ENCODE peak calls at places on chromosome 1, in ten cellular contexts. E is fibroblast of lung, G is ascending aorta, J is body of pancreas, F is HL-60, X is lower lobe of right lung, T is neural progenitor cell, W is heart left ventricle, O is brain microvascular endothelial cell, H is colonic mucosa. N is an unnamed sample.

GRCh38 chr1:21012937-21013336 is 163.8 kb downstream of the EIF4G3 start:
- DNase-seq in E (peak), G (no peak), J (no peak), F (no peak), X (no peak), T (peak), W (no peak), O (no peak), H (no peak), N (no peak)

GRCh38 chr1:228493141-228494043 is 6.2 kb downstream of the RNF187 start:
- DNase-seq in E (no peak), G (no peak), J (no peak), F (no peak), X (no peak), T (no peak), W (no peak), O (no peak), H (no peak), N (no peak)

GRCh38 chr1:78497196-78497595 is 6.4 kb downstream of the PTGFR start:
- DNase-seq in E (peak), G (no peak), J (no peak), F (no peak), X (no peak), T (no peak), W (no peak), O (no peak), H (no peak), N (no peak)

GRCh38 chr1:203287109-203287893 is 18.0 kb upstream of the BTG2 start:
- DNase-seq in E (no peak), G (peak), J (peak), F (peak), X (peak), T (no peak), W (peak), O (no peak), H (peak), N (no peak)

GRCh38 chr1:174795806-174796205 is 203.9 kb upstream of the CACYBP start:
- DNase-seq in E (peak), G (no peak), J (no peak), F (no peak), X (no peak), T (no peak), W (no peak), O (no peak), H (no peak), N (peak)

GRCh38 chr1:93148001-93148400 is 32.2 kb downstream of the TMED5 start:
- DNase-seq in E (peak), G (no peak), J (no peak), F (no peak), X (no peak), T (no peak), W (no peak), O (peak), H (no peak), N (no peak)

GRCh38 chr1:248858891-248859889 is at the start of gene ZNF692:
- DNase-seq in E (peak), G (peak), J (peak), F (peak), X (peak), T (peak), W (peak), O (peak), H (peak), N (peak)

GRCh38 chr1:234918216-234918841 is 210.3 kb downstream of the TOMM20 start:
- DNase-seq in E (peak), G (no peak), J (peak), F (no peak), X (no peak), T (peak), W (no peak), O (peak), H (peak), N (no peak)

GRCh38 chr1:186683637-186684410 is 3.6 kb upstream of the PTGS2 start:
- DNase-seq in E (no peak), G (no peak), J (no peak), F (no peak), X (no peak), T (no peak), W (no peak), O (no peak), H (no peak), N (no peak)

GRCh38 chr1:64539808-64540207 is 69.9 kb downstream of the CACHD1 start:
- DNase-seq in E (peak), G (no peak), J (peak), F (no peak), X (peak), T (no peak), W (peak), O (peak), H (peak), N (no peak)

GRCh38 chr1:219365435-219365834 is 191.8 kb downstream of the LYPLAL1 start:
- DNase-seq in E (peak), G (no peak), J (no peak), F (no peak), X (no peak), T (no peak), W (no peak), O (no peak), H (no peak), N (no peak)

GRCh38 chr1:164907666-164908065 is 348.7 kb downstream of the PBX1 start:
- DNase-seq in E (peak), G (no peak), J (no peak), F (no peak), X (no peak), T (no peak), W (no peak), O (no peak), H (no peak), N (no peak)

GRCh38 chr1:20725189-20726106 is 7.1 kb downstream of the SH2D5 start:
- DNase-seq in E (peak), G (no peak), J (no peak), F (no peak), X (no peak), T (no peak), W (no peak), O (peak), H (no peak), N (peak)

GRCh38 chr1:94322696-94323095 is 85.3 kb upstream of the ARHGAP29 start:
- DNase-seq in E (peak), G (no peak), J (no peak), F (no peak), X (no peak), T (no peak), W (no peak), O (peak), H (no peak), N (peak)

GRCh38 chr1:212630159-212630900 is 21.8 kb downstream of the ATF3 start:
- DNase-seq in E (peak), G (peak), J (peak), F (peak), X (peak), T (peak), W (peak), O (no peak), H (peak), N (peak)

GRCh38 chr1:234728740-234729139 is 118.8 kb upstream of the IRF2BP2 start:
- DNase-seq in E (no peak), G (no peak), J (no peak), F (no peak), X (no peak), T (no peak), W (no peak), O (no peak), H (no peak), N (no peak)

GRCh38 chr1:24635195-24635843 is 7.8 kb upstream of the SRRM1 start:
- DNase-seq in E (peak), G (no peak), J (peak), F (peak), X (no peak), T (peak), W (no peak), O (peak), H (no peak), N (peak)

GRCh38 chr1:238833919-238834318 is 552.4 kb upstream of the CHRM3 start:
- DNase-seq in E (no peak), G (no peak), J (no peak), F (no peak), X (no peak), T (no peak), W (no peak), O (no peak), H (no peak), N (no peak)

GRCh38 chr1:117146570-117147340 is 25.2 kb upstream of the TRIM45 start:
- DNase-seq in E (peak), G (no peak), J (peak), F (no peak), X (no peak), T (no peak), W (no peak), O (peak), H (no peak), N (peak)

GRCh38 chr1:93565496-93566221 is 116.0 kb downstream of the BCAR3 start:
- DNase-seq in E (peak), G (no peak), J (no peak), F (no peak), X (no peak), T (no peak), W (no peak), O (no peak), H (no peak), N (no peak)

GRCh38 chr1:218700666-218701065 is 355.5 kb downstream of the TGFB2 start:
- DNase-seq in E (no peak), G (no peak), J (no peak), F (no peak), X (no peak), T (no peak), W (no peak), O (no peak), H (no peak), N (no peak)

GRCh38 chr1:15400627-15401026 is 9.1 kb upstream of the EFHD2 start:
- DNase-seq in E (no peak), G (no peak), J (peak), F (no peak), X (no peak), T (no peak), W (no peak), O (no peak), H (no peak), N (no peak)

GRCh38 chr1:204296431-204296988 is 63.2 kb downstream of the PLEKHA6 start:
- DNase-seq in E (peak), G (no peak), J (no peak), F (no peak), X (no peak), T (peak), W (no peak), O (no peak), H (no peak), N (peak)

GRCh38 chr1:160407819-160408801 is 7.7 kb downstream of the VANGL2 start:
- DNase-seq in E (peak), G (no peak), J (no peak), F (no peak), X (no peak), T (no peak), W (no peak), O (no peak), H (peak), N (peak)

GRCh38 chr1:74771913-74772515 is 39.1 kb downstream of the TYW3 start:
- DNase-seq in E (peak), G (no peak), J (peak), F (no peak), X (no peak), T (peak), W (no peak), O (peak), H (no peak), N (peak)

GRCh38 chr1:180310095-180310494 is 80.0 kb downstream of the LHX4 start:
- DNase-seq in E (peak), G (no peak), J (no peak), F (no peak), X (no peak), T (no peak), W (no peak), O (peak), H (no peak), N (peak)

GRCh38 chr1:205989786-205990185 is 13.4 kb downstream of the RAB7B start:
- DNase-seq in E (no peak), G (no peak), J (no peak), F (no peak), X (no peak), T (no peak), W (no peak), O (no peak), H (no peak), N (no peak)

GRCh38 chr1:59044535-59045121 is 252.3 kb upstream of the FGGY start:
- DNase-seq in E (no peak), G (no peak), J (no peak), F (no peak), X (no peak), T (no peak), W (no peak), O (no peak), H (no peak), N (no peak)

GRCh38 chr1:9841460-9841859 is 17.7 kb upstream of the CLSTN1 start:
- DNase-seq in E (no peak), G (no peak), J (no peak), F (no peak), X (peak), T (no peak), W (no peak), O (no peak), H (no peak), N (no peak)

GRCh38 chr1:7539772-7540175 is 231.3 kb upstream of the VAMP3 start:
- DNase-seq in E (peak), G (no peak), J (peak), F (no peak), X (peak), T (peak), W (peak), O (peak), H (peak), N (peak)

GRCh38 chr1:2879591-2879990 is 78.1 kb upstream of the TTC34 start:
- DNase-seq in E (no peak), G (no peak), J (no peak), F (no peak), X (no peak), T (no peak), W (no peak), O (no peak), H (no peak), N (no peak)

DNA sequence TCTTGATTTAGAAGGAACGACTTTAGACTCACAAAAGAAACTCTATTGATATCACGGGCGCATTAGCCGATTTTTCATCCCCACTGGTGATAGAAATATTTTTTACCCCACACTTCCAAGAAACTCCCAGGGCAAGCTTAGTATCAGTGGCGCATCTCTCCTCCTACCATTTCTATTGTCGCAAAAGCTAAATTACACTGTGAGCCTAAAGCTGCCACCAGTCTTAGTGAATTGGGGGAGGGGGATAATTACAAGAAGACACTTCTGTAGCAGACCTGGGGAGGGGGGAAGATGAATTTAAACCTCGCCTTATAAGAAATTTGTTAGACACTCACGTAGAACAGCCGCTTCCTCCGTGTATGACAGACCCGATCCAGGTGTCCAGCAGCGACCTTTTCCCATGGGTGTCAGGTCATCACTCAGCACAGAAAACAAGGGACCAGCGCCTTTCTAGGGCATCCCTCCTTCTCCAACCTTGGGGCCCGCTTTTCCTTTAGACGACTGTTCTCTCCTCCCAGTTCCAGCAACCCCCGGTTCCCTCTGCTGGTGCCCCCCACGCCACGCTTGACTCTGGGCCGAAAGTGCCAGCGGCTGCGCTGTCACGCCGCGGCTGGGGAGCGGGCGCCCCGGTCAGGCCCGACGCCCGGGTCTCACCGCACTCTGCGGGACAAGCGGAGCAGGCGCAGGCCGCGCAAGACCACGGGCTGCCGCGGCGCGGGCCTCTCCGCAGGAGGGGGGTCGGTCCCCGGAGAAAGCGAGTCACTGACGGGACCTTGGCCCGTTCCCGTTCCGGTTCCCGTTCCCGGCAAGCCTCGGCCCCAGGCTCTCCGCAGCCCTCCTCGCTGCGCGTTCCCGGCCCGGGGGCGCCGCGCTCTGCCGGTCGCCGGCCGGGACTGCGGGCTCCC is 797 bp downstream of the PHC2 start:
- DNase-seq in E (peak), G (no peak), J (peak), F (peak), X (peak), T (peak), W (peak), O (no peak), H (no peak), N (peak)
- H3K27ac ChIP-seq in E (peak), G (peak), J (peak), F (peak), X (peak), T (no peak), W (peak), O (peak), H (no peak), N (peak)

GRCh38 chr1:179128520-179128919 is 46.6 kb downstream of the TOR3A start:
- DNase-seq in E (peak), G (no peak), J (peak), F (no peak), X (no peak), T (no peak), W (no peak), O (no peak), H (no peak), N (peak)
- TF ChIP-seq CTCF in E (no peak), G (no peak), J (no peak), F (no peak), X (no peak), T (no peak), W (no peak), O (no peak), H (no peak), N (no peak)

GRCh38 chr1:61095127-61095812 is 12.9 kb downstream of the NFIA start:
- DNase-seq in E (no peak), G (no peak), J (no peak), F (no peak), X (no peak), T (no peak), W (no peak), O (no peak), H (no peak), N (no peak)
- H3K27ac ChIP-seq in E (no peak), G (peak), J (no peak), F (no peak), X (no peak), T (no peak), W (no peak), O (no peak), H (no peak), N (no peak)

DNA sequence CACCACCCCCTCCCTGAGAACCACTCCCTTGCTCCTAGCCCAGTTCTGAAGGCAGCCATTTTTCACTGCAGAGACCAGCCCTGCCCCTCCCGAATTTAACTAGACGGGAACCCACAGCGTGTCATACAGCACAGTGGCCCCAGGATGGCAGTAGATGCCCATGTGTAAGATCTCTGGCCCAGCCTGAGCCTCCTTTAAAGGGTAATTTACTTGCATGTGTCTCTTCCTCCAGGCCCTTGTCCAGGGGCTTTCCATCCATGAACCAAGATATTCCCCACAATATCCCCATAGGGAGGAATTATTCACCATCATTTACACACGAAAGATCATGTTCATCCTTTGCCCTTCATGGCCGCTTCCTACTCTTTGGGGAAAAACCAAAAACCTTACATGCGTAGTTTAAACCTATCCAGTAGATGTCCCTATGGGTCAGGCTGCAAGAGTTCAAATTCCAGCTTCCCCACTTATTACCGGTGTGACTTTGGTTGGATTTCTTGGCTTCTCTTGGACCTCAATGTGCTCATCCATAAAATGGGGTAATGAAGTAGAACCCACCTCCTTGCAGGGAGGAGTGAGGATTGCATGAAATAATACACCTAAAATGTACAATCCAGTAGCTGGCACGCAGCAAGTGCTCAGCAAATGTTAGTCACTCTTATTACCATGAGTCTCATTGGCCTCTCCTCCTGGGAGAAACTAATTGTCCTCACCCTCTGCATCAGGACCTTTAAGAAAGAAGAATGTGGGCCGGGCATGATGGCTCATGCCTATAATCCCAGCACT is 4.0 kb upstream of the LACTBL1 start:
- DNase-seq in E (peak), G (no peak), J (peak), F (peak), X (peak), T (peak), W (no peak), O (peak), H (peak), N (peak)
- TF ChIP-seq CTCF in E (peak), G (peak), J (peak), F (peak), X (peak), T (peak), W (peak), O (peak), H (peak), N (peak)

N was measured in PC-3.